ENCODE peak calls at places on chromosome 19, in six cellular contexts. G is spleen; S is Kasumi-1; Q is effector CD4-positive, alpha-beta T cell; B is brain microvascular endothelial cell; C is Caki2. T is an unnamed sample.

GRCh38 chr19:5112681-5113080 is 143.8 kb downstream of the KDM4B start:
- DNase-seq in S (no peak), B (no peak), C (no peak), G (no peak), Q (no peak), T (no peak)

GRCh38 chr19:3387645-3388589 is 21.5 kb downstream of the NFIC start:
- DNase-seq in G (peak), C (peak), B (no peak), Q (no peak), S (no peak), T (no peak)

GRCh38 chr19:45451181-45451849 is 16.5 kb upstream of the FOSB start:
- DNase-seq in S (no peak), B (peak), Q (peak), G (no peak), C (peak), T (no peak)

GRCh38 chr19:4744451-4745170 is 21.0 kb upstream of the DPP9 start:
- DNase-seq in B (peak), C (no peak), G (no peak), S (peak), Q (no peak), T (no peak)

GRCh38 chr19:28444371-28444770 is 768.6 kb downstream of the UQCRFS1 start:
- DNase-seq in S (no peak), Q (no peak), B (no peak), C (no peak), G (no peak), T (no peak)

GRCh38 chr19:8494158-8494557 is 8.3 kb downstream of the PRAM1 start:
- DNase-seq in C (no peak), S (peak), B (no peak), G (peak), Q (no peak), T (no peak)

GRCh38 chr19:11485245-11485837 is 4.5 kb upstream of the ELAVL3 start:
- DNase-seq in S (no peak), C (no peak), G (no peak), B (no peak), Q (no peak), T (no peak)

GRCh38 chr19:32875428-32875827 is 5.9 kb upstream of the SLC7A9 start:
- DNase-seq in C (no peak), Q (no peak), B (no peak), G (peak), S (no peak), T (no peak)

GRCh38 chr19:679418-680286 is 3.5 kb downstream of the FSTL3 start:
- DNase-seq in B (no peak), G (peak), C (no peak), Q (no peak), S (peak), T (peak)

GRCh38 chr19:2046046-2046907 is 4.8 kb downstream of the MKNK2 start:
- DNase-seq in B (no peak), C (no peak), G (peak), S (no peak), Q (no peak), T (peak)

GRCh38 chr19:38686530-38686888 is 39.1 kb downstream of the ACTN4 start:
- DNase-seq in S (peak), B (no peak), G (no peak), Q (peak), C (peak), T (no peak)

GRCh38 chr19:33394006-33394722 is 20.7 kb downstream of the CEBPG start:
- DNase-seq in G (peak), C (no peak), B (peak), Q (no peak), S (peak), T (no peak)

GRCh38 chr19:39494661-39495060 is 4.1 kb upstream of the DLL3 start:
- DNase-seq in C (no peak), B (no peak), S (no peak), G (no peak), Q (no peak), T (no peak)

GRCh38 chr19:39502640-39503417 is 4.1 kb downstream of the DLL3 start:
- DNase-seq in C (peak), G (peak), Q (peak), B (no peak), S (peak), T (no peak)

GRCh38 chr19:39170398-39171231 is 26.1 kb upstream of the NCCRP1 start:
- DNase-seq in C (no peak), G (no peak), S (no peak), Q (no peak), B (no peak), T (no peak)

GRCh38 chr19:49637865-49638350 is 2.0 kb downstream of the RRAS start:
- DNase-seq in Q (no peak), G (peak), S (peak), B (peak), C (peak), T (peak)

GRCh38 chr19:39156230-39156890 is 30.8 kb downstream of the PAK4 start:
- DNase-seq in G (no peak), S (no peak), C (peak), Q (no peak), B (peak), T (no peak)

GRCh38 chr19:49833594-49833993 is 15.5 kb downstream of the MED25 start:
- DNase-seq in Q (no peak), B (no peak), C (no peak), S (no peak), G (no peak), T (no peak)

GRCh38 chr19:6723108-6723618 is 2.7 kb upstream of the C3 start:
- DNase-seq in G (no peak), B (no peak), Q (no peak), S (no peak), C (no peak), T (no peak)

GRCh38 chr19:49408816-49409440 is 14.3 kb downstream of the PTH2 start:
- DNase-seq in G (no peak), B (no peak), Q (no peak), C (peak), S (peak), T (no peak)

GRCh38 chr19:5205388-5205787 is 135.2 kb downstream of the PTPRS start:
- DNase-seq in B (no peak), G (no peak), Q (no peak), C (no peak), S (peak), T (no peak)

GRCh38 chr19:56351208-56351607 is 36.6 kb upstream of the ZSCAN5A start:
- DNase-seq in S (no peak), Q (no peak), C (no peak), G (no peak), B (no peak), T (no peak)

GRCh38 chr19:45768644-45769053 is 403 bp downstream of the SIX5 start:
- DNase-seq in C (no peak), G (peak), B (peak), S (peak), Q (peak), T (no peak)

T was measured in chondrocyte.